ENCODE peak calls at places on chromosomes 5 and 9, in six cellular contexts. One of them, this sample, is unnamed.

GRCh38 chr9:25557645-25558300 is 120.5 kb downstream of the TUSC1 start:
- DNase-seq in A549: no peak
- DNase-seq in gastrocnemius medialis: no peak
- DNase-seq in body of pancreas: no peak
- DNase-seq in HCT116: no peak
- DNase-seq in IMR-90: no peak
- DNase-seq in this sample: no peak

GRCh38 chr5:81506900-81507588 is 113.1 kb upstream of the ACOT12 start:
- DNase-seq in A549: peak
- DNase-seq in gastrocnemius medialis: peak
- DNase-seq in IMR-90: peak
- DNase-seq in HCT116: peak
- DNase-seq in body of pancreas: peak
- DNase-seq in this sample: peak

GRCh38 chr9:85723220-85723619 is 18.5 kb downstream of the AGTPBP1 start:
- DNase-seq in gastrocnemius medialis: no peak
- DNase-seq in A549: no peak
- DNase-seq in IMR-90: no peak
- DNase-seq in body of pancreas: no peak
- DNase-seq in HCT116: no peak
- DNase-seq in this sample: no peak

GRCh38 chr9:124222918-124223720 is 34.6 kb upstream of the NEK6 start:
- DNase-seq in A549: no peak
- DNase-seq in gastrocnemius medialis: peak
- DNase-seq in HCT116: no peak
- DNase-seq in IMR-90: peak
- DNase-seq in body of pancreas: peak
- DNase-seq in this sample: peak

GRCh38 chr5:92644271-92644886 is 936.6 kb downstream of the NR2F1-AS1 start:
- DNase-seq in A549: peak
- DNase-seq in IMR-90: no peak
- DNase-seq in body of pancreas: no peak
- DNase-seq in HCT116: no peak
- DNase-seq in gastrocnemius medialis: no peak
- DNase-seq in this sample: no peak

GRCh38 chr5:60594715-60595114 is 105.3 kb downstream of the DEPDC1B start:
- DNase-seq in HCT116: no peak
- DNase-seq in IMR-90: no peak
- DNase-seq in gastrocnemius medialis: no peak
- DNase-seq in A549: no peak
- DNase-seq in body of pancreas: no peak
- DNase-seq in this sample: no peak

GRCh38 chr5:63820557-63820956 is 141.7 kb downstream of the HTR1A start:
- DNase-seq in body of pancreas: peak
- DNase-seq in IMR-90: no peak
- DNase-seq in gastrocnemius medialis: no peak
- DNase-seq in HCT116: no peak
- DNase-seq in A549: no peak
- DNase-seq in this sample: no peak

GRCh38 chr5:172768573-172769323 is 2.2 kb downstream of the DUSP1 start:
- DNase-seq in body of pancreas: peak
- DNase-seq in HCT116: no peak
- DNase-seq in IMR-90: peak
- DNase-seq in gastrocnemius medialis: peak
- DNase-seq in A549: peak
- DNase-seq in this sample: peak

GRCh38 chr5:108345541-108346171 is 36.2 kb downstream of the FBXL17 start:
- DNase-seq in IMR-90: peak
- DNase-seq in A549: peak
- DNase-seq in HCT116: peak
- DNase-seq in gastrocnemius medialis: no peak
- DNase-seq in body of pancreas: no peak
- DNase-seq in this sample: no peak

GRCh38 chr5:137035480-137035878 is 463.6 kb downstream of the SPOCK1 start:
- DNase-seq in HCT116: no peak
- DNase-seq in IMR-90: no peak
- DNase-seq in body of pancreas: no peak
- DNase-seq in gastrocnemius medialis: no peak
- DNase-seq in A549: no peak
- DNase-seq in this sample: no peak

GRCh38 chr5:137036630-137037029 is 462.5 kb downstream of the SPOCK1 start:
- DNase-seq in HCT116: no peak
- DNase-seq in A549: no peak
- DNase-seq in gastrocnemius medialis: no peak
- DNase-seq in IMR-90: no peak
- DNase-seq in body of pancreas: no peak
- DNase-seq in this sample: no peak

GRCh38 chr5:137040641-137041340 is 458.3 kb downstream of the SPOCK1 start:
- DNase-seq in HCT116: no peak
- DNase-seq in IMR-90: peak
- DNase-seq in A549: no peak
- DNase-seq in gastrocnemius medialis: no peak
- DNase-seq in body of pancreas: no peak
- DNase-seq in this sample: no peak

GRCh38 chr5:137037848-137038247 is 461.3 kb downstream of the SPOCK1 start:
- DNase-seq in gastrocnemius medialis: no peak
- DNase-seq in IMR-90: no peak
- DNase-seq in A549: no peak
- DNase-seq in body of pancreas: no peak
- DNase-seq in HCT116: no peak
- DNase-seq in this sample: no peak

GRCh38 chr5:137039939-137040515 is 459.1 kb downstream of the SPOCK1 start:
- DNase-seq in IMR-90: no peak
- DNase-seq in body of pancreas: no peak
- DNase-seq in A549: no peak
- DNase-seq in HCT116: no peak
- DNase-seq in gastrocnemius medialis: no peak
- DNase-seq in this sample: no peak
- TF ChIP-seq POLR2A in IMR-90: no peak
- TF ChIP-seq POLR2A in body of pancreas: no peak
- TF ChIP-seq POLR2A in A549: no peak
- TF ChIP-seq POLR2A in HCT116: no peak
- TF ChIP-seq POLR2A in gastrocnemius medialis: no peak
- TF ChIP-seq POLR2A in this sample: no peak

GRCh38 chr5:175729829-175730277 is 72.0 kb downstream of the HRH2 start:
- DNase-seq in IMR-90: peak
- DNase-seq in gastrocnemius medialis: peak
- DNase-seq in body of pancreas: peak
- DNase-seq in HCT116: peak
- DNase-seq in A549: peak
- DNase-seq in this sample: peak
- H3K27ac ChIP-seq in IMR-90: no peak
- H3K27ac ChIP-seq in gastrocnemius medialis: no peak
- H3K27ac ChIP-seq in body of pancreas: no peak
- H3K27ac ChIP-seq in HCT116: no peak
- H3K27ac ChIP-seq in A549: peak
- H3K27ac ChIP-seq in this sample: no peak

DNA sequence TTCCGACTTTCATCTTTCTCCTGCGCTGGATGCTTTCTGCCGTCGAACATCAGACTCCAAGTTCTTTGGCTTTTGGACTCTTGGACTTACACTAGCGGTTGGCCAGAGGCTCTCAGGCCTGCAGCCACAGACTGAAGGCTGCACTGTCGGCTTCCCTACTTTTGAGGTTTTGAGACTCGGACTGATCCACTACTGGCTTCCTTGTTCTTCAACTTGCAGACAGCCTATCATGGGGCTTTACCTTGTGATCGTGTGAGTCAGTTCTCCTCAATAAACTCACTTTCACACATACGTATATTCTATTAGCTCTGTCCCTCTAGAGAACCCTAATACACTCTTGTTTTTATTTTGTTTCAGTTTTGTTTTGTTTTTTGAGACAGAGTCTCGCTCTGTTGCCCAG is 10.3 kb downstream of the FKBP15 start:
- DNase-seq in A549: no peak
- DNase-seq in HCT116: no peak
- DNase-seq in body of pancreas: peak
- DNase-seq in IMR-90: no peak
- DNase-seq in gastrocnemius medialis: no peak
- DNase-seq in this sample: no peak
- TF ChIP-seq CTCF in A549: no peak
- TF ChIP-seq CTCF in HCT116: no peak
- TF ChIP-seq CTCF in body of pancreas: no peak
- TF ChIP-seq CTCF in IMR-90: no peak
- TF ChIP-seq CTCF in gastrocnemius medialis: no peak
- TF ChIP-seq CTCF in this sample: no peak

DNA sequence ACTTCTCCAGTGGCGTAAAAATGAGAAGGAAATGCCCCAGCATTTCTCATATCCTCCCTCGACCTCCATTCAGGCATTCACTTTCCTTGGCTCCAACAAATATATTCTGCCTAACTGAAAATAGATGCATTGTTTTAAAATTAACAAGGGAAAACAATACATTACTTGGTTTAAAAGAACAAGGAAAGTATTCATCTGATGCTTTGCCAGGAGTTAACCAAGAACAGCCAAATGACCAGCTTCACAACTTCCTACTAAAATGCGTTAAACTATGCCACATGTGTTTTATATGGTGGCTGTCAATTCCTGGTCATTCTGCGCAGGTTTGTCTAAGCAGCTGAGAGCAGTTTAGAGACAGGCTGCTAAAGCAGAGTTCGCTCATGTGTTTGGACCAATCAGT is 121.4 kb downstream of the GNAQ start:
- DNase-seq in A549: no peak
- DNase-seq in HCT116: no peak
- DNase-seq in gastrocnemius medialis: no peak
- DNase-seq in IMR-90: no peak
- DNase-seq in body of pancreas: no peak
- DNase-seq in this sample: no peak
- TF ChIP-seq POLR2A in A549: no peak
- TF ChIP-seq POLR2A in HCT116: no peak
- TF ChIP-seq POLR2A in gastrocnemius medialis: no peak
- TF ChIP-seq POLR2A in IMR-90: no peak
- TF ChIP-seq POLR2A in body of pancreas: no peak
- TF ChIP-seq POLR2A in this sample: no peak

DNA sequence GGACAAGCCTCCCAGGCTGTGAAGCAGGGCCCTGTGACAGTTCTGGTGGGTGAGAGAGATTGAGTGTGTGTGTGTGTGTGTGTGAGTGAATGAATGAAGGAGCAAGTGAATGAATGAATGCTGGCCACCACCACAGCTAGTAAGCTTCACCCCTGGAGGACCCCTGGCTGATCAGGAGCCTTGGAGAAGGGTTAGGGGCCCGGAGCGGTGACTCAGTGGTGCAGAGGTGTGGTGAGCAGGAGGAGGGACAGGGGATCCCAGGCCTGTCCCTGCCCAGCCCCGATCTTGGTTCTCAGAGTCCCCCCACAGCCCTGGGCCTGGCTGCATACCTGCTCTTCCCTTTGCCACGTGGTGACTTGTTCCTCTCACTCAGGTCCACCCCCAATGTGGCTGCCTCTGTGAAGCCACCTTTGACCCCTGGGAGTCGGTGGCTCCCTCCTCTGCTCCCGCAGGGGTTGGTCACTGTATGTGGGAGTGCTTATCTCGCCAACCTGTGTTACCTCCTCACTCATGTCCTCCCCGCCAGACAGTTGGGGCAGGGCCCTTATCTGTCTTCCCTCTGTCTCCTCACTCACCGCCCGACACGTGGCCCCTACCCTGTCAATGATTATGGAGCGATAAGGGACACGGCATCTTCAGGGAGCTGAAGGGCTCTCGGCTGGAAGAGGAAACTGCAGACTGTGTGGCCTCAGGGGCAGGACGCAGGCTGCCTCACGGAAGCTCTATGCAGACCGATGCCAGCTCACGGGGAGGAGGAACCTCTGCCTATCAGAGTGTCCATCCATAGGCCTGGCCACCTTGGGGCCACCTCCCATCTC is 99.9 kb upstream of the PITX1 start:
- DNase-seq in gastrocnemius medialis: no peak
- DNase-seq in IMR-90: no peak
- DNase-seq in HCT116: no peak
- DNase-seq in body of pancreas: no peak
- DNase-seq in A549: no peak
- DNase-seq in this sample: no peak
- H3K27ac ChIP-seq in gastrocnemius medialis: no peak
- H3K27ac ChIP-seq in IMR-90: no peak
- H3K27ac ChIP-seq in HCT116: no peak
- H3K27ac ChIP-seq in body of pancreas: no peak
- H3K27ac ChIP-seq in A549: peak
- H3K27ac ChIP-seq in this sample: no peak

This sample was measured in thyroid gland.